ENCODE peak calls at places on chromosomes 1 and 21, in five cellular contexts. G is T-cell, D is RPMI7951, F is erythroblast, M is fibroblast of lung. B is an unnamed sample.

GRCh38 chr1:215263636-215264035 is 181.1 kb downstream of the KCNK2 start:
- DNase-seq in G (no peak), D (no peak), F (no peak), M (no peak), B (no peak)

GRCh38 chr1:88813474-88813873 is 77.9 kb downstream of the GTF2B start:
- DNase-seq in G (no peak), D (no peak), F (no peak), M (no peak), B (no peak)

GRCh38 chr1:46818591-46818990 is 19.7 kb downstream of the CYP4B1 start:
- DNase-seq in G (no peak), D (no peak), F (no peak), M (no peak), B (peak)

GRCh38 chr21:15809818-15810217 is 80.0 kb downstream of the USP25 start:
- DNase-seq in G (no peak), D (peak), F (no peak), M (peak), B (no peak)

GRCh38 chr1:151009206-151009587 is 948 bp downstream of the PRUNE1 start:
- DNase-seq in G (no peak), D (peak), F (peak), M (peak), B (no peak)

GRCh38 chr1:97433520-97434175 is 487.2 kb downstream of the DPYD start:
- DNase-seq in G (no peak), D (peak), F (no peak), M (peak), B (no peak)

GRCh38 chr1:54800041-54800898 is 853 bp downstream of the TTC22 start:
- DNase-seq in G (no peak), D (no peak), F (no peak), M (no peak), B (no peak)

GRCh38 chr1:118370861-118371260 is 185.8 kb upstream of the SPAG17 start:
- DNase-seq in G (no peak), D (no peak), F (no peak), M (no peak), B (no peak)

GRCh38 chr1:155840391-155840790 is 16.6 kb downstream of the GON4L start:
- DNase-seq in G (no peak), D (no peak), F (no peak), M (no peak), B (no peak)

B was measured in H4.